ENCODE peak calls at places on chromosomes 13 and 19, in ten cellular contexts. X is T-helper 1 cell; F is HT1080; O is Peyer's patch; A is GM10248; U is WTC11; J is NCI-H1417; Z is SW 1271; V is stimulated activated CD8-positive, alpha-beta memory T cell treated with anti-CD3 and anti-CD28 coated beads, Interleukin-12 subunit alpha, Interleukin-12 subunit beta, amount 100 ng/mL, for 4 hours; D is T-helper 2 cell. Q is an unnamed sample.

GRCh38 chr13:43495732-43496131 is 291.0 kb downstream of the ENOX1 start:
- DNase-seq in O (no peak), F (no peak), D (no peak), A (no peak), V (no peak), U (no peak), X (no peak), J (no peak), Z (no peak), Q (no peak)

GRCh38 chr13:28531195-28531955 is 36.4 kb upstream of the FLT1 start:
- DNase-seq in U (peak; percentile 73), O (no peak), J (no peak), V (no peak), A (no peak), Z (no peak), F (peak; percentile 56), X (no peak), D (no peak), Q (no peak)

GRCh38 chr13:111122056-111122455 is 6.9 kb downstream of the ARHGEF7 start:
- DNase-seq in O (no peak), Z (no peak), V (no peak), X (no peak), J (peak; percentile 60), D (no peak), U (no peak), A (no peak), F (no peak), Q (no peak)

GRCh38 chr19:8310342-8311055 is 2.3 kb upstream of the CD320 start:
- DNase-seq in D (no peak), Z (no peak), F (no peak), U (peak; percentile 4), O (no peak), V (no peak), A (no peak), X (no peak), J (no peak), Q (no peak)

GRCh38 chr13:73720216-73720840 is 413.9 kb downstream of the KLF12 start:
- DNase-seq in F (no peak), U (no peak), A (no peak), X (no peak), V (no peak), O (no peak), D (no peak), J (no peak), Z (no peak), Q (no peak)

GRCh38 chr19:18741566-18742121 is 49.5 kb downstream of the COMP start:
- DNase-seq in A (no peak), V (no peak), Z (no peak), D (no peak), U (no peak), O (no peak), J (peak; percentile 4), X (no peak), F (no peak), Q (no peak)

GRCh38 chr19:40281381-40282208 is 3.5 kb downstream of the AKT2 start:
- DNase-seq in V (no peak), U (no peak), O (no peak), J (no peak), Z (no peak), X (no peak), A (no peak), D (no peak), F (no peak), Q (no peak)

GRCh38 chr13:62293081-62293480 is 877.4 kb upstream of the PCDH20 start:
- DNase-seq in Z (no peak), U (no peak), J (no peak), A (no peak), X (no peak), F (peak; percentile 17), O (no peak), V (no peak), D (no peak), Q (no peak)

GRCh38 chr19:40612831-40613668 is 11.9 kb downstream of the LTBP4 start:
- DNase-seq in Z (no peak), U (peak; percentile 94), O (peak; percentile 64), F (no peak), D (peak; percentile 59), X (peak; percentile 54), J (peak; percentile 79), V (peak; percentile 58), A (peak; percentile 85), Q (no peak)

GRCh38 chr13:59398127-59398526 is 765.6 kb downstream of the DIAPH3 start:
- DNase-seq in U (no peak), F (peak; percentile 8), O (no peak), Z (no peak), A (no peak), J (no peak), X (no peak), V (no peak), D (no peak), Q (no peak)

GRCh38 chr19:14072535-14073231 is at the start of gene MISP3:
- DNase-seq in J (peak; percentile 27), Z (no peak), F (no peak), X (no peak), U (no peak), O (no peak), V (no peak), A (peak; percentile 65), D (no peak), Q (peak; percentile 49)

GRCh38 chr13:113448885-113449692 is 4.2 kb downstream of the ADPRHL1 start:
- DNase-seq in J (peak; percentile 90), X (no peak), O (peak; percentile 25), V (peak; percentile 3), U (no peak), D (peak; percentile 26), Z (peak; percentile 27), A (no peak), F (peak; percentile 99), Q (no peak)

GRCh38 chr13:101150998-101151397 is 265.3 kb downstream of the NALCN start:
- DNase-seq in A (no peak), F (no peak), J (peak; percentile 87), U (no peak), Z (no peak), O (no peak), X (no peak), D (no peak), V (no peak), Q (no peak)

GRCh38 chr13:114059946-114060860 is 72.2 kb downstream of the RASA3 start:
- DNase-seq in Z (no peak), F (no peak), A (no peak), V (no peak), X (no peak), U (no peak), J (peak; percentile 52), D (no peak), O (no peak), Q (no peak)

GRCh38 chr13:33678906-33679657 is 138.9 kb upstream of the RFC3 start:
- DNase-seq in X (peak; percentile 16), Z (no peak), F (peak; percentile 75), O (peak; percentile 51), D (peak; percentile 41), A (peak; percentile 88), V (peak; percentile 29), U (no peak), J (no peak), Q (peak; percentile 79)

GRCh38 chr13:43005460-43006236 is 13.6 kb upstream of the EPSTI1 start:
- DNase-seq in Z (no peak), U (no peak), X (no peak), D (no peak), F (peak; percentile 44), V (no peak), A (no peak), J (no peak), O (no peak), Q (no peak)

GRCh38 chr13:45510671-45511070 is 45.9 kb downstream of the COG3 start:
- DNase-seq in X (no peak), F (no peak), V (no peak), Z (no peak), D (no peak), A (no peak), O (no peak), J (no peak), U (no peak), Q (no peak)

GRCh38 chr19:3665681-3666544 is 34.4 kb downstream of the PIP5K1C start:
- DNase-seq in F (no peak), A (peak; percentile 88), V (peak; percentile 51), D (peak; percentile 65), X (peak; percentile 65), Z (no peak), U (peak; percentile 81), O (peak; percentile 71), J (peak; percentile 21), Q (peak; percentile 68)

GRCh38 chr19:16456652-16457194 is 15.0 kb downstream of the EPS15L1 start:
- DNase-seq in J (no peak), F (no peak), X (no peak), O (no peak), U (peak; percentile 28), V (no peak), D (no peak), A (peak; percentile 30), Z (no peak), Q (no peak)

GRCh38 chr19:11587302-11587972 is 9.8 kb upstream of the ZNF627 start:
- DNase-seq in J (peak; percentile 47), O (peak; percentile 80), V (peak; percentile 51), F (peak; percentile 65), U (peak; percentile 88), D (peak; percentile 63), A (peak; percentile 83), Z (no peak), X (peak; percentile 57), Q (peak; percentile 57)

GRCh38 chr13:94327318-94327717 is 152.2 kb downstream of the DCT start:
- DNase-seq in X (no peak), O (no peak), F (no peak), J (no peak), V (no peak), Z (no peak), U (no peak), A (peak; percentile 40), D (no peak), Q (peak; percentile 76)

GRCh38 chr13:88979465-88980180 is 1308.5 kb downstream of the SLITRK5 start:
- DNase-seq in D (no peak), Z (no peak), V (no peak), F (no peak), U (no peak), J (no peak), X (no peak), A (no peak), O (no peak), Q (no peak)

GRCh38 chr13:109680288-109680687 is 106.1 kb downstream of the IRS2 start:
- DNase-seq in D (no peak), X (no peak), V (no peak), A (no peak), O (no peak), F (no peak), U (no peak), Z (no peak), J (no peak), Q (no peak)

GRCh38 chr13:30481241-30481760 is 15.6 kb upstream of the HMGB1 start:
- DNase-seq in Z (no peak), U (no peak), D (no peak), V (no peak), X (no peak), O (no peak), A (no peak), J (no peak), F (no peak), Q (no peak)

GRCh38 chr13:63370101-63370500 is 1954.5 kb upstream of the PCDH20 start:
- DNase-seq in O (no peak), V (no peak), X (no peak), Z (no peak), U (no peak), D (no peak), A (no peak), F (no peak), J (no peak), Q (no peak)

GRCh38 chr13:64928704-64929499 is 2301.2 kb downstream of the PCDH9 start:
- DNase-seq in D (no peak), O (no peak), U (no peak), V (no peak), F (peak; percentile 84), X (no peak), J (no peak), A (peak; percentile 12), Z (peak; percentile 16), Q (no peak)

GRCh38 chr19:40466219-40467006 is at the start of gene SPTBN4:
- DNase-seq in X (peak; percentile 62), Z (no peak), D (peak; percentile 53), A (peak; percentile 42), F (no peak), J (peak; percentile 26), U (no peak), V (peak; percentile 74), O (peak; percentile 29), Q (peak; percentile 47)

GRCh38 chr19:19820774-19821315 is 705 bp downstream of the ZNF506 start:
- DNase-seq in D (no peak), A (no peak), Z (no peak), X (no peak), V (no peak), U (no peak), O (no peak), F (no peak), J (no peak), Q (no peak)

Q was measured in GM06990.